ENCODE peak calls at places on chromosomes 2 and 18, in six cellular contexts. J is mesendoderm; W is choroid plexus epithelial cell; T is left lung; F is lung; N is activated CD4-positive, alpha-beta T cell treated with anti-CD3 and anti-CD28 coated beads, Interleukin-2, amount 50 U/mL, for 24 hours. Q is an unnamed sample.

GRCh38 chr2:206105541-206105940 is 19.6 kb upstream of the INO80D start:
- DNase-seq in F (no peak), N (no peak), J (no peak), T (no peak), W (no peak), Q (no peak)

GRCh38 chr2:26513261-26513660 is 35.3 kb upstream of the OTOF start:
- DNase-seq in F (no peak), T (no peak), N (no peak), W (no peak), J (no peak), Q (no peak)

GRCh38 chr18:23932385-23933067 is 82.0 kb upstream of the TTC39C start:
- DNase-seq in N (no peak), W (no peak), T (no peak), F (no peak), J (no peak), Q (no peak)

GRCh38 chr2:240997141-240997855 is 1.1 kb upstream of the SNED1 start:
- DNase-seq in J (no peak), F (no peak), T (peak; percentile 29), N (no peak), W (peak; percentile 83), Q (no peak)

GRCh38 chr2:234469972-234470371 is 26.9 kb downstream of the ARL4C start:
- DNase-seq in F (no peak), N (no peak), W (no peak), J (no peak), T (no peak), Q (no peak)

GRCh38 chr2:50772607-50773006 is 259.3 kb downstream of the NRXN1 start:
- DNase-seq in T (no peak), J (no peak), W (no peak), F (no peak), N (no peak), Q (no peak)

GRCh38 chr2:59076079-59076619 is 835.0 kb upstream of the FANCL start:
- DNase-seq in W (no peak), T (no peak), J (no peak), N (no peak), F (no peak), Q (peak; percentile 77)

GRCh38 chr2:174495365-174496012 is 8.7 kb upstream of the GPR155 start:
- DNase-seq in T (no peak), W (peak; percentile 18), J (peak; percentile 30), F (no peak), N (no peak), Q (no peak)

GRCh38 chr2:235433860-235434259 is 60.0 kb upstream of the AGAP1 start:
- DNase-seq in F (peak; percentile 43), T (no peak), J (no peak), W (peak; percentile 10), N (no peak), Q (no peak)

GRCh38 chr2:70381821-70382220 is 80.0 kb upstream of the FAM136A start:
- DNase-seq in F (no peak), N (no peak), J (peak; percentile 34), T (no peak), W (no peak), Q (no peak)

GRCh38 chr2:105382177-105382576 is 16.7 kb downstream of the FHL2 start:
- DNase-seq in J (no peak), W (no peak), F (no peak), T (no peak), N (no peak), Q (no peak)

GRCh38 chr2:135951071-135951583 is 34.3 kb downstream of the DARS1 start:
- DNase-seq in J (no peak), W (peak; percentile 8), N (no peak), T (no peak), F (no peak), Q (no peak)

GRCh38 chr2:229733606-229734205 is 19.4 kb upstream of the DNER start:
- DNase-seq in N (no peak), J (peak; percentile 80), W (no peak), F (no peak), T (no peak), Q (no peak)

GRCh38 chr2:25651066-25651465 is 22.3 kb downstream of the DTNB start:
- DNase-seq in N (no peak), T (no peak), W (peak; percentile 67), J (no peak), F (no peak), Q (no peak)

GRCh38 chr2:186718122-186718521 is 24.3 kb downstream of the FAM171B start:
- DNase-seq in W (no peak), F (no peak), N (no peak), T (no peak), J (no peak), Q (no peak)

GRCh38 chr18:1530650-1531049 is 626.0 kb downstream of the ADCYAP1 start:
- DNase-seq in N (no peak), T (no peak), W (no peak), F (no peak), J (no peak), Q (no peak)

GRCh38 chr18:22167471-22168151 is 1.8 kb upstream of the GATA6 start:
- DNase-seq in W (no peak), F (no peak), N (no peak), J (peak; percentile 80), T (no peak), Q (no peak)

GRCh38 chr2:160411167-160411566 is 82.4 kb downstream of the RBMS1 start:
- DNase-seq in T (no peak), F (no peak), W (no peak), N (no peak), J (no peak), Q (no peak)